ENCODE peak calls at places on chromosomes 7 and 10, in four cellular contexts. One of them, this sample, is unnamed.

GRCh38 chr10:22251751-22252285 is 34.0 kb upstream of the EBLN1 start:
- DNase-seq in H1: peak; percentile 70
- DNase-seq in HepG2: no peak
- DNase-seq in K562: no peak
- DNase-seq in this sample: peak; percentile 44

GRCh38 chr10:123614888-123615287 is 51.3 kb upstream of the GPR26 start:
- DNase-seq in H1: peak; percentile 96
- DNase-seq in HepG2: peak; percentile 35
- DNase-seq in K562: peak; percentile 56
- DNase-seq in this sample: peak; percentile 93

GRCh38 chr7:47763063-47763974 is 181.4 kb upstream of the TNS3 start:
- DNase-seq in H1: no peak
- DNase-seq in HepG2: peak; percentile 100
- DNase-seq in K562: no peak
- DNase-seq in this sample: no peak

GRCh38 chr10:78772986-78773530 is 295.7 kb upstream of the ZMIZ1 start:
- DNase-seq in H1: no peak
- DNase-seq in HepG2: no peak
- DNase-seq in K562: no peak
- DNase-seq in this sample: no peak

GRCh38 chr10:98852686-98853085 is 383.0 kb downstream of the HPSE2 start:
- DNase-seq in H1: no peak
- DNase-seq in HepG2: no peak
- DNase-seq in K562: peak; percentile 5
- DNase-seq in this sample: no peak

GRCh38 chr10:95741807-95742528 is 14.0 kb upstream of the ENTPD1 start:
- DNase-seq in H1: no peak
- DNase-seq in HepG2: no peak
- DNase-seq in K562: peak; percentile 78
- DNase-seq in this sample: no peak

GRCh38 chr7:99293650-99294049 is 21.0 kb downstream of the MYH16 start:
- DNase-seq in H1: no peak
- DNase-seq in HepG2: no peak
- DNase-seq in K562: no peak
- DNase-seq in this sample: no peak

GRCh38 chr7:134605978-134606923 is 40.4 kb upstream of the BPGM start:
- DNase-seq in H1: peak; percentile 68
- DNase-seq in HepG2: peak; percentile 31
- DNase-seq in K562: peak; percentile 79
- DNase-seq in this sample: peak; percentile 52

GRCh38 chr10:57696641-57697040 is 571.1 kb downstream of the IPMK start:
- DNase-seq in H1: no peak
- DNase-seq in HepG2: peak; percentile 10
- DNase-seq in K562: no peak
- DNase-seq in this sample: no peak

GRCh38 chr7:94250984-94251383 is 143.7 kb upstream of the COL1A2 start:
- DNase-seq in H1: no peak
- DNase-seq in HepG2: no peak
- DNase-seq in K562: no peak
- DNase-seq in this sample: no peak

GRCh38 chr7:101953248-101953819 is 135.9 kb downstream of the CUX1 start:
- DNase-seq in H1: no peak
- DNase-seq in HepG2: no peak
- DNase-seq in K562: no peak
- DNase-seq in this sample: no peak

GRCh38 chr7:32586291-32587221 is 91.3 kb downstream of the AVL9 start:
- DNase-seq in H1: no peak
- DNase-seq in HepG2: no peak
- DNase-seq in K562: peak; percentile 47
- DNase-seq in this sample: no peak

GRCh38 chr7:105102557-105103352 is 88.8 kb downstream of the KMT2E start:
- DNase-seq in H1: no peak
- DNase-seq in HepG2: no peak
- DNase-seq in K562: no peak
- DNase-seq in this sample: no peak

DNA sequence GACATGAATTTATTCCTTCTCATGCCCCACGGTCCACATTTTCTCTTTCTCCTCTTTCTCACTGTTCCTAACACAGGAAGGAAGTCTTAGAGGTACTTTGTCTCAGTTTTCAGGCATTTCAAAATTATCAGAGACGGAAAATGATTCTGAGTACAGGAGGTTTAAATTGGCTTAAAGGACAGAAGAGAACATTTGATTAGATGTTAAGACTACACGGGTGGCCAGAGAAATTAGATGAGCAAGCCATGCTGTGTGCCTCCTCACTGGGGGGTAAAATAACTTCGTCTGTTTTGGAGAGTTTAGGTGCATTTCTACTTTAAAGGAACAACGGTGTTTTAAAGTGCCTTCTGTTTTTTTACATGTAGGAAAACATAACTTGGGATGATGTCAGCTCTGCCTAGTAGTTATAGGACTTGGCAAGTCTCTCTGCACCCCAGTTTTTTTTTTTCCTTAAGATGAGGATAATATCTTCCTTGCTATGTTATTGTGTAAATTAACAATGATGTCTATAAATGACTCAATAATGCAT is 66.9 kb downstream of the MCMBP start:
- DNase-seq in H1: no peak
- DNase-seq in HepG2: no peak
- DNase-seq in K562: no peak
- DNase-seq in this sample: no peak
- TF ChIP-seq ATF3 in H1: no peak
- TF ChIP-seq ATF3 in HepG2: no peak
- TF ChIP-seq ATF3 in K562: no peak
- TF ChIP-seq ATF3 in this sample: no peak

GRCh38 chr10:29734980-29735627 is 100.3 kb upstream of the SVIL start:
- DNase-seq in H1: peak; percentile 70
- DNase-seq in HepG2: no peak
- DNase-seq in K562: no peak
- DNase-seq in this sample: peak; percentile 51

GRCh38 chr10:29735628-29736324 is 101.0 kb upstream of the SVIL start:
- DNase-seq in H1: peak; percentile 94
- DNase-seq in HepG2: peak; percentile 61
- DNase-seq in K562: peak; percentile 62
- DNase-seq in this sample: peak; percentile 85

GRCh38 chr10:29734640-29734979 is 99.8 kb upstream of the SVIL start:
- DNase-seq in H1: no peak
- DNase-seq in HepG2: no peak
- DNase-seq in K562: no peak
- DNase-seq in this sample: no peak

GRCh38 chr10:29736325-29737208 is 101.8 kb upstream of the SVIL start:
- DNase-seq in H1: peak; percentile 74
- DNase-seq in HepG2: no peak
- DNase-seq in K562: no peak
- DNase-seq in this sample: peak; percentile 65

GRCh38 chr10:29737209-29737565 is 102.4 kb upstream of the SVIL start:
- DNase-seq in H1: no peak
- DNase-seq in HepG2: no peak
- DNase-seq in K562: no peak
- DNase-seq in this sample: peak; percentile 13
- TF ChIP-seq MAX in H1: no peak
- TF ChIP-seq MAX in HepG2: no peak
- TF ChIP-seq MAX in K562: no peak
- TF ChIP-seq MAX in this sample: no peak

GRCh38 chr10:90966146-90966545 is 45.3 kb upstream of the ANKRD1 start:
- DNase-seq in H1: no peak
- DNase-seq in HepG2: no peak
- DNase-seq in K562: no peak
- DNase-seq in this sample: no peak
- TF ChIP-seq JUN in H1: no peak
- TF ChIP-seq JUN in HepG2: no peak
- TF ChIP-seq JUN in K562: no peak
- TF ChIP-seq JUN in this sample: no peak

GRCh38 chr10:26413375-26413774 is 24.8 kb upstream of the APBB1IP start:
- DNase-seq in H1: no peak
- DNase-seq in HepG2: no peak
- DNase-seq in K562: no peak
- DNase-seq in this sample: no peak

GRCh38 chr10:26410356-26410755 is 27.8 kb upstream of the APBB1IP start:
- DNase-seq in H1: no peak
- DNase-seq in HepG2: no peak
- DNase-seq in K562: no peak
- DNase-seq in this sample: no peak

GRCh38 chr10:26412932-26413331 is 25.2 kb upstream of the APBB1IP start:
- DNase-seq in H1: no peak
- DNase-seq in HepG2: no peak
- DNase-seq in K562: no peak
- DNase-seq in this sample: no peak

GRCh38 chr10:26408858-26409494 is 29.2 kb upstream of the APBB1IP start:
- DNase-seq in H1: no peak
- DNase-seq in HepG2: no peak
- DNase-seq in K562: no peak
- DNase-seq in this sample: no peak

GRCh38 chr10:26407406-26407969 is 30.7 kb upstream of the APBB1IP start:
- DNase-seq in H1: no peak
- DNase-seq in HepG2: peak; percentile 29
- DNase-seq in K562: no peak
- DNase-seq in this sample: no peak
- TF ChIP-seq ATF3 in H1: no peak
- TF ChIP-seq ATF3 in HepG2: no peak
- TF ChIP-seq ATF3 in K562: no peak
- TF ChIP-seq ATF3 in this sample: no peak

GRCh38 chr7:85659364-85659763 is 472.5 kb upstream of the SEMA3D start:
- DNase-seq in H1: no peak
- DNase-seq in HepG2: no peak
- DNase-seq in K562: no peak
- DNase-seq in this sample: no peak
- TF ChIP-seq MAX in H1: no peak
- TF ChIP-seq MAX in HepG2: no peak
- TF ChIP-seq MAX in K562: no peak
- TF ChIP-seq MAX in this sample: no peak

GRCh38 chr7:140059288-140060242 is 3.2 kb downstream of the PARP12 start:
- DNase-seq in H1: peak; percentile 27
- DNase-seq in HepG2: peak; percentile 20
- DNase-seq in K562: peak; percentile 59
- DNase-seq in this sample: no peak

GRCh38 chr7:140056431-140056830 is 6.3 kb downstream of the PARP12 start:
- DNase-seq in H1: peak; percentile 7
- DNase-seq in HepG2: no peak
- DNase-seq in K562: no peak
- DNase-seq in this sample: no peak

GRCh38 chr7:140060788-140061606 is 1.8 kb downstream of the PARP12 start:
- DNase-seq in H1: peak; percentile 41
- DNase-seq in HepG2: no peak
- DNase-seq in K562: peak; percentile 90
- DNase-seq in this sample: no peak

GRCh38 chr7:140060243-140060630 is 2.5 kb downstream of the PARP12 start:
- DNase-seq in H1: no peak
- DNase-seq in HepG2: no peak
- DNase-seq in K562: peak; percentile 53
- DNase-seq in this sample: no peak

GRCh38 chr7:140058517-140058916 is 4.2 kb downstream of the PARP12 start:
- DNase-seq in H1: no peak
- DNase-seq in HepG2: no peak
- DNase-seq in K562: no peak
- DNase-seq in this sample: no peak
- TF ChIP-seq JUN in H1: no peak
- TF ChIP-seq JUN in HepG2: no peak
- TF ChIP-seq JUN in K562: no peak
- TF ChIP-seq JUN in this sample: no peak

GRCh38 chr7:106281919-106282318 is 2.9 kb downstream of the NAMPT start:
- DNase-seq in H1: no peak
- DNase-seq in HepG2: no peak
- DNase-seq in K562: peak; percentile 36
- DNase-seq in this sample: no peak

GRCh38 chr7:106281127-106281526 is 3.7 kb downstream of the NAMPT start:
- DNase-seq in H1: no peak
- DNase-seq in HepG2: no peak
- DNase-seq in K562: no peak
- DNase-seq in this sample: no peak

GRCh38 chr7:106277976-106278375 is 6.8 kb downstream of the NAMPT start:
- DNase-seq in H1: no peak
- DNase-seq in HepG2: no peak
- DNase-seq in K562: no peak
- DNase-seq in this sample: no peak

GRCh38 chr7:106278695-106279094 is 6.1 kb downstream of the NAMPT start:
- DNase-seq in H1: no peak
- DNase-seq in HepG2: no peak
- DNase-seq in K562: no peak
- DNase-seq in this sample: no peak

GRCh38 chr7:106279425-106280182 is 5.2 kb downstream of the NAMPT start:
- DNase-seq in H1: no peak
- DNase-seq in HepG2: no peak
- DNase-seq in K562: peak; percentile 82
- DNase-seq in this sample: no peak
- TF ChIP-seq ATF3 in H1: no peak
- TF ChIP-seq ATF3 in HepG2: no peak
- TF ChIP-seq ATF3 in K562: peak; percentile 66
- TF ChIP-seq ATF3 in this sample: no peak